ENCODE peak calls at places on chromosomes 6 and 20, in four cellular contexts. One of them, this sample, is unnamed.

GRCh38 chr6:85078071-85078470 is 313.7 kb upstream of the TBX18 start:
- DNase-seq in mammary epithelial cell: peak
- DNase-seq in upper lobe of right lung: no peak
- DNase-seq in breast epithelium: no peak
- DNase-seq in this sample: peak

GRCh38 chr6:15791401-15792137 is 128.7 kb upstream of the DTNBP1 start:
- DNase-seq in breast epithelium: no peak
- DNase-seq in upper lobe of right lung: no peak
- DNase-seq in mammary epithelial cell: peak
- DNase-seq in this sample: peak

GRCh38 chr6:91720323-91720722 is 1133.5 kb upstream of the MAP3K7 start:
- DNase-seq in upper lobe of right lung: no peak
- DNase-seq in mammary epithelial cell: no peak
- DNase-seq in breast epithelium: no peak
- DNase-seq in this sample: no peak

GRCh38 chr6:112298816-112299281 is 44.5 kb upstream of the LAMA4 start:
- DNase-seq in breast epithelium: no peak
- DNase-seq in mammary epithelial cell: peak
- DNase-seq in upper lobe of right lung: no peak
- DNase-seq in this sample: peak

GRCh38 chr20:58466729-58467571 is 48.2 kb downstream of the APCDD1L start:
- DNase-seq in breast epithelium: no peak
- DNase-seq in upper lobe of right lung: no peak
- DNase-seq in mammary epithelial cell: no peak
- DNase-seq in this sample: no peak

GRCh38 chr20:64041781-64042771 is 6.1 kb downstream of the C20orf204 start:
- DNase-seq in breast epithelium: no peak
- DNase-seq in upper lobe of right lung: no peak
- DNase-seq in mammary epithelial cell: no peak
- DNase-seq in this sample: no peak

GRCh38 chr20:20498081-20498861 is 130.4 kb downstream of the INSM1 start:
- DNase-seq in breast epithelium: no peak
- DNase-seq in mammary epithelial cell: no peak
- DNase-seq in upper lobe of right lung: no peak
- DNase-seq in this sample: no peak

GRCh38 chr6:142009647-142010046 is 123.1 kb upstream of the GJE1 start:
- DNase-seq in upper lobe of right lung: no peak
- DNase-seq in breast epithelium: no peak
- DNase-seq in mammary epithelial cell: no peak
- DNase-seq in this sample: peak

GRCh38 chr20:19775353-19776201 is 17.5 kb downstream of the RIN2 start:
- DNase-seq in upper lobe of right lung: no peak
- DNase-seq in breast epithelium: no peak
- DNase-seq in mammary epithelial cell: no peak
- DNase-seq in this sample: no peak

GRCh38 chr6:45736134-45736533 is 279.5 kb downstream of the CLIC5 start:
- DNase-seq in upper lobe of right lung: no peak
- DNase-seq in breast epithelium: no peak
- DNase-seq in mammary epithelial cell: no peak
- DNase-seq in this sample: no peak

GRCh38 chr20:59743767-59744485 is 139.6 kb downstream of the PHACTR3 start:
- DNase-seq in upper lobe of right lung: no peak
- DNase-seq in breast epithelium: no peak
- DNase-seq in mammary epithelial cell: no peak
- DNase-seq in this sample: peak
- TF ChIP-seq CTCF in upper lobe of right lung: no peak
- TF ChIP-seq CTCF in breast epithelium: no peak
- TF ChIP-seq CTCF in mammary epithelial cell: no peak
- TF ChIP-seq CTCF in this sample: peak

GRCh38 chr6:52693777-52694176 is 22.9 kb downstream of the TMEM14A start:
- DNase-seq in mammary epithelial cell: no peak
- DNase-seq in upper lobe of right lung: no peak
- DNase-seq in breast epithelium: no peak
- DNase-seq in this sample: no peak

GRCh38 chr6:52694404-52694803 is 23.5 kb downstream of the TMEM14A start:
- DNase-seq in upper lobe of right lung: no peak
- DNase-seq in mammary epithelial cell: no peak
- DNase-seq in breast epithelium: no peak
- DNase-seq in this sample: no peak

GRCh38 chr6:52696418-52696817 is 25.5 kb downstream of the TMEM14A start:
- DNase-seq in breast epithelium: no peak
- DNase-seq in upper lobe of right lung: no peak
- DNase-seq in mammary epithelial cell: no peak
- DNase-seq in this sample: no peak

GRCh38 chr6:52697903-52698302 is 27.0 kb downstream of the TMEM14A start:
- DNase-seq in mammary epithelial cell: peak
- DNase-seq in breast epithelium: no peak
- DNase-seq in upper lobe of right lung: no peak
- DNase-seq in this sample: no peak
- TF ChIP-seq CTCF in mammary epithelial cell: peak
- TF ChIP-seq CTCF in breast epithelium: no peak
- TF ChIP-seq CTCF in upper lobe of right lung: no peak
- TF ChIP-seq CTCF in this sample: no peak

DNA sequence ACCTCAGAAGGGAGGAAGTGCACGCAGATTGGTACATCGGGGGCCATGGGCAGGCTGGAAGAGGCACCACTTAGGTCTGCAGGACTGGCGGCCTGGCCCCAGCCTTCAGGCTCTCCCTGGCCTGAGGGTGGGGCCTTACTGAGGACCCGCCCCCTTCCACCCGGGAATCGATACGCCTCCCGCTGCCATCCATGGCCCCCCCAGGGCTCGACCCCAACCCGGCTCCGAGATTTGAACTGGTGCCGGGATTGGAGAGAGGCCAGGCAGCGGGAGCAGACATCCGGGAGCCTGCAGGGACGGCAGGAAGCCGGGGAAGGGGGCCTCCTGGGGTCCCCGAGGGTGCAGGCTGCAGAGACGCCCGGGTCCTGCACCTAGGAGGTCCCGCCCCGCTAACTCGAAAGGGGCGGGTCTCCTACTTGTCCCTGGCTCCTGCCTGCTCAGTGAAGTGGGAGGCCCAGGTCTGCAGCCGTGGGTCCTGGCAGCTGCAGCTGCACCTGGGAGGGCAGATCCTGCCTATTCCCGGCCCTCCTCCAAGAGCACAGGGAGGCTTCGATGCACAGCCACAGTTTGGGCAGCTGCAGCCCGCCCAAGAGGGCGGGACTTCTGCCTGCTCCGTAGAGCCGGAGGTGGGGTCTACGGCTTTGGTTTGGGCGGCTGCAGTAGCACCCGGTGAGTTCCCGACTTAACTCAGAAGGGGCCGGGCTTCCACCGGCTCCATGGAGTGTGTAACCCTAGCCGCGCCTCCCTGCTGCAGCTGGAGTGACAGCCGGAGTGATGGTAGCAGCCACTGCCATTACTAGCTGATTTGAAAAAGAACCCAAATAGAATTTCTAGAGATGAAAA is 35.2 kb upstream of the TBC1D22B start:
- DNase-seq in mammary epithelial cell: peak
- DNase-seq in breast epithelium: peak
- DNase-seq in upper lobe of right lung: peak
- DNase-seq in this sample: peak
- TF ChIP-seq CTCF in mammary epithelial cell: peak
- TF ChIP-seq CTCF in breast epithelium: no peak
- TF ChIP-seq CTCF in upper lobe of right lung: no peak
- TF ChIP-seq CTCF in this sample: no peak

DNA sequence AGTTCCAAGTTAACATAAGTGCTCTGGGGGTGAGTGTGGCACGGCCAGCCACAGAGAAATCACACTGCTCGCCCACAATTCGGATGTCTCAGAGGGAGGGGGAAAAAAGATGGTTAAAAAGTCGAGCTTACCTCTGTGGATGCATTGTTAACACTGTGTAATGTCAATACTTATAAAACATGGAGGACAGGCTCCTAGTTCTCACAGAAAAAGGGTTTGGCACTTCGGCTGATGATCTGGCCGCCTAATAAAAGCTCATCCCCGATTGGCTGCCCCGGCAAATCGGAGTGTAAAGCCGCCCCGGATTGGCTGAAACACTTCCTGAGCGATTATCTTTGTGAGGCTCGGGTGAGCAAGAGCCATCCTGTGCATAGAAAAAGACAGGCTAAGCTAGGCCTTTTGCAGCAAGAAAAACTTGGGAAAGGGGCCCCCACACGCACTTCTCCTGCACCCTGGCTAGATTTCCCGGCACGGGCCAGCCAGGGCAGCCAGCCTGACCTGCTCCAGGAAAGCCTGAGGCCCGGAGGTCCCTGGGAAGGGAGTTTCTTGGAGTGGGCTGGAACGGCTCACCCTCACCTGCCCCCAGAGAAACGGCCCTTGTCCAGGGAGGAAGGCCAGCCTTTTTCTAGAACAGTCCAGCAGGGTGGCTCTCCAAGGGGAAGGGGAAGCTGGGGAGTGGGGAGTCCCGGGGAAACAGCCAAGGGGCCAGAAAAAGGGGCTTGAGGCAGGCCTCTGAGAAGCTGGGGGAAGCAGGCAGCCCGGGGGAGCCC is at the start of gene ZMYND8:
- DNase-seq in breast epithelium: peak
- DNase-seq in mammary epithelial cell: peak
- DNase-seq in upper lobe of right lung: peak
- DNase-seq in this sample: peak
- TF ChIP-seq CTCF in breast epithelium: no peak
- TF ChIP-seq CTCF in mammary epithelial cell: no peak
- TF ChIP-seq CTCF in upper lobe of right lung: no peak
- TF ChIP-seq CTCF in this sample: no peak

GRCh38 chr6:163814494-163815364 is 400.2 kb downstream of the QKI start:
- DNase-seq in breast epithelium: no peak
- DNase-seq in upper lobe of right lung: no peak
- DNase-seq in mammary epithelial cell: no peak
- DNase-seq in this sample: no peak
- TF ChIP-seq CTCF in breast epithelium: no peak
- TF ChIP-seq CTCF in upper lobe of right lung: no peak
- TF ChIP-seq CTCF in mammary epithelial cell: no peak
- TF ChIP-seq CTCF in this sample: no peak

DNA sequence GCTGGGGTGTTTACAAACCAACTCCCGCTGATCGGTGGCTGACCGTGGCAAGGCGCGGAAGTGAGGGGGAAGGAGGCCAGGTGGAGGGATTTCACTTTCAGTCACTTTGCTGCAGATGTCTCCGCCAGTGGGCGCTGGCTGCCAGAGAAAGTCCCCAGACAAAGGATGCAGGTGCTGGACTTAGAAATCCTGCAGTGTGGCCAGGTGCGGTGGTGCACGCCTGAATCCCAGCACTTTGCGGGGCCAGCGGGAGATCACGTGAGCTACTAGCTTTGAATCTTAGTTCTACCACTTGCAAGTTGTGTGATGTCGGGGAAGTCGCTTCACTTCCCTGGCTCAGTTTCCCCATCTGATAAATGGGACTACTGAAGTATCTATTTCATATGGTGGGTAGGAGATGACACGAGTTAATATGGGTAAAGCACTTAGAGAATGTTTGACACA is 180.4 kb downstream of the ZNF217 start:
- DNase-seq in upper lobe of right lung: peak
- DNase-seq in mammary epithelial cell: no peak
- DNase-seq in breast epithelium: no peak
- DNase-seq in this sample: peak
- TF ChIP-seq CTCF in upper lobe of right lung: peak
- TF ChIP-seq CTCF in mammary epithelial cell: no peak
- TF ChIP-seq CTCF in breast epithelium: no peak
- TF ChIP-seq CTCF in this sample: peak

DNA sequence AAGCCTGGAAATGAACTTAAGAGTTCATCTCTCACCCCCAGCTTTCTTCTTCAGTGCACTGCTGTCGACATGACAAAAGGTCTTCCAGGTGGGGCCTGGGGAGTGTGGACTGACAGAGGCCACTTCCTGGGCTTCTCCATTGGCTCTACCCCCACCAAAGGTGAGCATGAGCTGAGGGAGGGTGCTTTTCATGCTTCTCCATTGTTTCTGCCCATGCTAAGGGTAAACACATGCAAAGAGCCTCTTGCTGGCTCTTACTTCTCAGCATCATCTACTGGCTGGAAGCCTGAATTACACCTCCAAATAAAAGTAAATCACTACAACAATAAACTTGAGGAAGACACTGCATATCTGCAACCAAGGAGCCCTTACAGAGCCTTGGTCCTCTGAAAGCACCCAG is 227.2 kb downstream of the EPM2A start:
- DNase-seq in mammary epithelial cell: peak
- DNase-seq in breast epithelium: no peak
- DNase-seq in upper lobe of right lung: no peak
- DNase-seq in this sample: no peak
- TF ChIP-seq CTCF in mammary epithelial cell: peak
- TF ChIP-seq CTCF in breast epithelium: no peak
- TF ChIP-seq CTCF in upper lobe of right lung: no peak
- TF ChIP-seq CTCF in this sample: peak

This sample was measured in Calu3.